ENCODE peak calls at places on chromosomes 12 and 14, in six cellular contexts. H is SW480, Z is M059J, A is H9, M is glutamatergic neuron, K is ELF-1. Y is an unnamed sample.

GRCh38 chr14:54356172-54356571 is 40.6 kb upstream of the CDKN3 start:
- DNase-seq in M (no peak), A (no peak), H (no peak), K (no peak), Z (peak; percentile 76), Y (no peak)

GRCh38 chr14:75084513-75084912 is 15.1 kb downstream of the ZC2HC1C start:
- DNase-seq in A (no peak), M (no peak), K (no peak), Z (peak; percentile 25), H (peak; percentile 22), Y (peak; percentile 40)

GRCh38 chr14:102508774-102509743 is 517 bp downstream of the ANKRD9 start:
- DNase-seq in K (peak; percentile 48), Z (peak; percentile 20), A (no peak), H (no peak), M (no peak), Y (peak; percentile 44)

GRCh38 chr12:118827047-118827446 is 154.3 kb upstream of the SRRM4 start:
- DNase-seq in Z (no peak), H (no peak), A (no peak), K (no peak), M (no peak), Y (no peak)

GRCh38 chr12:45648070-45648469 is 81.4 kb upstream of the ARID2 start:
- DNase-seq in Z (no peak), A (no peak), K (no peak), H (peak; percentile 43), M (no peak), Y (no peak)

GRCh38 chr12:99746538-99746937 is 99.0 kb downstream of the GARIN6 start:
- DNase-seq in A (no peak), K (no peak), M (no peak), H (no peak), Z (peak; percentile 8), Y (no peak)

GRCh38 chr12:59657266-59657665 is 61.4 kb downstream of the SLC16A7 start:
- DNase-seq in M (no peak), K (no peak), Z (peak; percentile 39), A (no peak), H (no peak), Y (peak; percentile 49)

GRCh38 chr12:49810159-49810459 is 18.1 kb downstream of the NCKAP5L start:
- DNase-seq in Z (no peak), H (no peak), A (no peak), K (no peak), M (no peak), Y (no peak)

GRCh38 chr14:90275820-90276219 is 19.5 kb downstream of the PSMC1 start:
- DNase-seq in M (no peak), Z (no peak), H (no peak), A (no peak), K (no peak), Y (no peak)

GRCh38 chr12:49885118-49885517 is 18.6 kb downstream of the FAIM2 start:
- DNase-seq in M (no peak), H (no peak), K (peak; percentile 41), A (peak; percentile 61), Z (no peak), Y (no peak)

GRCh38 chr12:46124848-46125619 is 134.7 kb upstream of the SCAF11 start:
- DNase-seq in K (peak; percentile 51), Z (peak; percentile 85), M (peak; percentile 25), H (peak; percentile 64), A (peak; percentile 64), Y (peak; percentile 84)

GRCh38 chr14:68216957-68217356 is 397.4 kb downstream of the RAD51B start:
- DNase-seq in Z (no peak), H (no peak), M (no peak), K (peak; percentile 17), A (no peak), Y (no peak)

GRCh38 chr12:32836710-32837109 is 59.9 kb downstream of the PKP2 start:
- DNase-seq in H (no peak), Z (peak; percentile 55), M (no peak), K (no peak), A (no peak), Y (peak; percentile 49)

GRCh38 chr12:104973250-104973649 is 12.9 kb upstream of the NOPCHAP1 start:
- DNase-seq in K (no peak), Z (no peak), A (no peak), H (no peak), M (no peak), Y (no peak)

GRCh38 chr12:87274594-87275245 is 754.5 kb downstream of the C12orf50 start:
- DNase-seq in A (peak; percentile 36), K (peak; percentile 17), H (peak; percentile 28), Z (peak; percentile 31), M (no peak), Y (peak; percentile 56)

GRCh38 chr14:29321646-29322045 is 555.1 kb downstream of the FOXG1 start:
- DNase-seq in Z (peak; percentile 87), M (no peak), K (no peak), A (no peak), H (no peak), Y (peak; percentile 73)

GRCh38 chr14:52080817-52081755 is 12.2 kb upstream of the NID2 start:
- DNase-seq in M (no peak), Z (peak; percentile 96), A (no peak), H (no peak), K (no peak), Y (peak; percentile 93)

GRCh38 chr14:74799765-74800164 is 36.6 kb downstream of the YLPM1 start:
- DNase-seq in H (no peak), M (no peak), K (no peak), Z (no peak), A (no peak), Y (no peak)

GRCh38 chr12:23767834-23768233 is 181.6 kb downstream of the SOX5 start:
- DNase-seq in H (no peak), M (no peak), A (no peak), Z (peak; percentile 28), K (no peak), Y (no peak)

Y was measured in kidney tubule cell.